ENCODE peak calls at places on chromosomes 1 and 21, in nine cellular contexts. T, N, P, L, C, S, B, K and X are unnamed samples.

GRCh38 chr1:62280960-62281465 is 38.2 kb downstream of the KANK4 start:
- DNase-seq in T (no peak), N (no peak), P (no peak), L (no peak), C (no peak), S (no peak), B (no peak), K (no peak), X (no peak)

GRCh38 chr1:6872573-6873261 is 87.5 kb downstream of the CAMTA1 start:
- DNase-seq in T (no peak), N (no peak), P (no peak), L (no peak), C (no peak), S (no peak), B (no peak), K (no peak), X (no peak)

GRCh38 chr1:235411489-235412486 is 44.6 kb downstream of the TBCE start:
- DNase-seq in T (no peak), N (no peak), P (no peak), L (peak), C (no peak), S (no peak), B (no peak), K (peak), X (no peak)

GRCh38 chr21:42236693-42237092 is 17.8 kb downstream of the ABCG1 start:
- DNase-seq in T (no peak), N (no peak), P (no peak), L (no peak), C (no peak), S (no peak), B (no peak), K (no peak), X (no peak)

GRCh38 chr1:26254404-26254803 is 20.4 kb downstream of the CEP85 start:
- DNase-seq in T (no peak), N (no peak), P (no peak), L (no peak), C (no peak), S (no peak), B (no peak), K (no peak), X (no peak)

GRCh38 chr1:182484531-182485257 is 34.7 kb downstream of the RGSL1 start:
- DNase-seq in T (no peak), N (no peak), P (no peak), L (peak), C (peak), S (peak), B (no peak), K (peak), X (no peak)

GRCh38 chr1:33088119-33088906 is 7.4 kb downstream of the AZIN2 start:
- DNase-seq in T (no peak), N (no peak), P (no peak), L (peak), C (no peak), S (no peak), B (no peak), K (no peak), X (no peak)

GRCh38 chr21:46350981-46351380 is 27.0 kb downstream of the PCNT start:
- DNase-seq in T (no peak), N (no peak), P (no peak), L (no peak), C (no peak), S (no peak), B (no peak), K (no peak), X (no peak)

GRCh38 chr1:230169454-230170152 is 102.6 kb downstream of the GALNT2 start:
- DNase-seq in T (no peak), N (no peak), P (no peak), L (no peak), C (no peak), S (no peak), B (no peak), K (no peak), X (no peak)